ENCODE peak calls at places on chromosomes 1 and 21, in seven cellular contexts. One of them, this sample, is unnamed.

GRCh38 chr21:34807146-34807880 is 138.5 kb downstream of the CLIC6 start:
- DNase-seq in CD8-positive, alpha-beta T cell: peak
- DNase-seq in suprapubic skin: peak
- DNase-seq in esophagus muscularis mucosa: no peak
- DNase-seq in AG10803: peak
- DNase-seq in HCT116: no peak
- DNase-seq in MM.1S: no peak
- DNase-seq in this sample: peak

GRCh38 chr1:215040190-215040589 is 42.3 kb upstream of the KCNK2 start:
- DNase-seq in CD8-positive, alpha-beta T cell: no peak
- DNase-seq in suprapubic skin: no peak
- DNase-seq in esophagus muscularis mucosa: no peak
- DNase-seq in AG10803: no peak
- DNase-seq in HCT116: no peak
- DNase-seq in MM.1S: no peak
- DNase-seq in this sample: no peak

GRCh38 chr1:238681021-238681420 is 705.3 kb upstream of the CHRM3 start:
- DNase-seq in CD8-positive, alpha-beta T cell: no peak
- DNase-seq in suprapubic skin: no peak
- DNase-seq in esophagus muscularis mucosa: no peak
- DNase-seq in AG10803: peak
- DNase-seq in HCT116: no peak
- DNase-seq in MM.1S: no peak
- DNase-seq in this sample: no peak

GRCh38 chr1:190578531-190578930 is 100.9 kb upstream of the BRINP3 start:
- DNase-seq in CD8-positive, alpha-beta T cell: no peak
- DNase-seq in suprapubic skin: no peak
- DNase-seq in esophagus muscularis mucosa: no peak
- DNase-seq in AG10803: no peak
- DNase-seq in HCT116: no peak
- DNase-seq in MM.1S: no peak
- DNase-seq in this sample: no peak

GRCh38 chr1:178645826-178646200 is 79.2 kb upstream of the RALGPS2 start:
- DNase-seq in CD8-positive, alpha-beta T cell: no peak
- DNase-seq in suprapubic skin: no peak
- DNase-seq in esophagus muscularis mucosa: no peak
- DNase-seq in AG10803: peak
- DNase-seq in HCT116: no peak
- DNase-seq in MM.1S: no peak
- DNase-seq in this sample: no peak

GRCh38 chr1:115057661-115058249 is 28.1 kb downstream of the TSHB start:
- DNase-seq in CD8-positive, alpha-beta T cell: no peak
- DNase-seq in suprapubic skin: no peak
- DNase-seq in esophagus muscularis mucosa: no peak
- DNase-seq in AG10803: no peak
- DNase-seq in HCT116: no peak
- DNase-seq in MM.1S: no peak
- DNase-seq in this sample: no peak

GRCh38 chr1:227754958-227755357 is 19.7 kb downstream of the SNAP47 start:
- DNase-seq in CD8-positive, alpha-beta T cell: no peak
- DNase-seq in suprapubic skin: no peak
- DNase-seq in esophagus muscularis mucosa: no peak
- DNase-seq in AG10803: no peak
- DNase-seq in HCT116: no peak
- DNase-seq in MM.1S: no peak
- DNase-seq in this sample: no peak

GRCh38 chr1:55314740-55315139 is 99.6 kb upstream of the USP24 start:
- DNase-seq in CD8-positive, alpha-beta T cell: no peak
- DNase-seq in suprapubic skin: no peak
- DNase-seq in esophagus muscularis mucosa: no peak
- DNase-seq in AG10803: no peak
- DNase-seq in HCT116: no peak
- DNase-seq in MM.1S: no peak
- DNase-seq in this sample: no peak

GRCh38 chr1:168225476-168226190 is at the start of gene SFT2D2:
- DNase-seq in CD8-positive, alpha-beta T cell: peak
- DNase-seq in suprapubic skin: peak
- DNase-seq in esophagus muscularis mucosa: peak
- DNase-seq in AG10803: peak
- DNase-seq in HCT116: peak
- DNase-seq in MM.1S: peak
- DNase-seq in this sample: no peak

GRCh38 chr1:82445827-82446226 is 645.1 kb downstream of the ADGRL2 start:
- DNase-seq in CD8-positive, alpha-beta T cell: no peak
- DNase-seq in suprapubic skin: no peak
- DNase-seq in esophagus muscularis mucosa: no peak
- DNase-seq in AG10803: no peak
- DNase-seq in HCT116: no peak
- DNase-seq in MM.1S: no peak
- DNase-seq in this sample: no peak

GRCh38 chr1:172638885-172639831 is 19.7 kb upstream of the FASLG start:
- DNase-seq in CD8-positive, alpha-beta T cell: peak
- DNase-seq in suprapubic skin: no peak
- DNase-seq in esophagus muscularis mucosa: no peak
- DNase-seq in AG10803: peak
- DNase-seq in HCT116: peak
- DNase-seq in MM.1S: no peak
- DNase-seq in this sample: no peak

GRCh38 chr1:145736191-145736590 is 16.9 kb downstream of the CD160 start:
- DNase-seq in CD8-positive, alpha-beta T cell: no peak
- DNase-seq in suprapubic skin: no peak
- DNase-seq in esophagus muscularis mucosa: no peak
- DNase-seq in AG10803: no peak
- DNase-seq in HCT116: no peak
- DNase-seq in MM.1S: no peak
- DNase-seq in this sample: no peak

GRCh38 chr1:1359316-1359667 is 937 bp upstream of the MXRA8 start:
- DNase-seq in CD8-positive, alpha-beta T cell: no peak
- DNase-seq in suprapubic skin: no peak
- DNase-seq in esophagus muscularis mucosa: no peak
- DNase-seq in AG10803: peak
- DNase-seq in HCT116: no peak
- DNase-seq in MM.1S: no peak
- DNase-seq in this sample: no peak

GRCh38 chr1:216310776-216311175 is 112.5 kb downstream of the USH2A start:
- DNase-seq in CD8-positive, alpha-beta T cell: no peak
- DNase-seq in suprapubic skin: no peak
- DNase-seq in esophagus muscularis mucosa: no peak
- DNase-seq in AG10803: peak
- DNase-seq in HCT116: no peak
- DNase-seq in MM.1S: peak
- DNase-seq in this sample: peak

DNA sequence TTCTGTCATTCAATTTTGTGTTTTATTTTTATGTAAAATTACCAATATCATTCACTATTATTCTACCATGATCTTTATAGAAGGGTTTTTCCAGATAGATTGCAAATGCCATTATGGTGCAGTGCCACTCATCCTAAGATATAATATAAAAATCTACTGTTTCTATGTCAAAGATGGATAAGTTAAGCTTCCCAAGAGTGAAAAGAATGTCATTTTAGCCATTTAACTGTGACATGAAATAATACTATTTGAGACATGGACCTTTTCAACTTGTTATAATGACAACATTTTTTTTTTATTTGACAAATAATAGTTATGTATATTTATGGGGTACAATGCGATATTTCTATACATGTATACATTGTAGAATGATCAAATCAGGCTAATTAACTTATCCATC is 224.3 kb downstream of the RPS6KC1 start:
- DNase-seq in CD8-positive, alpha-beta T cell: no peak
- DNase-seq in suprapubic skin: no peak
- DNase-seq in esophagus muscularis mucosa: no peak
- DNase-seq in AG10803: no peak
- DNase-seq in HCT116: no peak
- DNase-seq in MM.1S: no peak
- DNase-seq in this sample: no peak
- H3K4me3 ChIP-seq in CD8-positive, alpha-beta T cell: no peak
- H3K4me3 ChIP-seq in suprapubic skin: no peak
- H3K4me3 ChIP-seq in esophagus muscularis mucosa: no peak
- H3K4me3 ChIP-seq in AG10803: no peak
- H3K4me3 ChIP-seq in HCT116: no peak
- H3K4me3 ChIP-seq in MM.1S: no peak
- H3K4me3 ChIP-seq in this sample: no peak

GRCh38 chr1:33655496-33655895 is 183.1 kb downstream of the ZSCAN20 start:
- DNase-seq in CD8-positive, alpha-beta T cell: no peak
- DNase-seq in suprapubic skin: no peak
- DNase-seq in esophagus muscularis mucosa: no peak
- DNase-seq in AG10803: no peak
- DNase-seq in HCT116: no peak
- DNase-seq in MM.1S: no peak
- DNase-seq in this sample: no peak

GRCh38 chr1:33656467-33656866 is 184.0 kb downstream of the ZSCAN20 start:
- DNase-seq in CD8-positive, alpha-beta T cell: no peak
- DNase-seq in suprapubic skin: no peak
- DNase-seq in esophagus muscularis mucosa: no peak
- DNase-seq in AG10803: no peak
- DNase-seq in HCT116: no peak
- DNase-seq in MM.1S: no peak
- DNase-seq in this sample: no peak

GRCh38 chr1:33657833-33658232 is 185.4 kb downstream of the ZSCAN20 start:
- DNase-seq in CD8-positive, alpha-beta T cell: no peak
- DNase-seq in suprapubic skin: no peak
- DNase-seq in esophagus muscularis mucosa: no peak
- DNase-seq in AG10803: no peak
- DNase-seq in HCT116: no peak
- DNase-seq in MM.1S: no peak
- DNase-seq in this sample: no peak

GRCh38 chr1:33653226-33653625 is 180.8 kb downstream of the ZSCAN20 start:
- DNase-seq in CD8-positive, alpha-beta T cell: no peak
- DNase-seq in suprapubic skin: no peak
- DNase-seq in esophagus muscularis mucosa: no peak
- DNase-seq in AG10803: no peak
- DNase-seq in HCT116: no peak
- DNase-seq in MM.1S: no peak
- DNase-seq in this sample: no peak

DNA sequence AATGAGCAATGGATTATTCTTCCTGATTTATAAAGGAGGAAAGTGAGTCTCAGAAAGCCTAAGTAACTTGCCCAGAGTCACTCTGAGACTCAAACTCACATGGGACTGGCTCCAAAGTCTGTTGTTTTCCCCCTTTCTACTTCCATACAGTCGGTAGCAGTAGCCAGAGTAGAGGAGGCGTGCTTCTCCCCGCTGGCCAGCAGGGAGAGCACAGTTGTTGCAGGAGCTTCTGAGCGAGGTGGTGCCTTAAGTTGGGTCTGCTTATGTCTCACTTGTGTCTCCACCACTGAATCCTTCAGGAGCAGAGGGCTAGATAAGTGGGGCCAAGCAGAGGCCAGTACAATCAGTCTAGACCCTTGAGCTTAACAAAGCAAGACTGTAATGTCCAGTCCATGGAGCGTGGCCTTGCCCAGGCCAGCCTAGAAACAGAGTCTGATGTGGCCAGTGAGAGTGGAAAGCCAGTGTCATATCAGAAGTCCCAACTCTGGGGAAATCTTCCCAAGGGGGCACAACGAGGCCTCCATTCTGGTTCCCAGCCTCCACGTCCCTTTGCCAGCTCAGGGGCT is 181.9 kb downstream of the ZSCAN20 start:
- DNase-seq in CD8-positive, alpha-beta T cell: no peak
- DNase-seq in suprapubic skin: no peak
- DNase-seq in esophagus muscularis mucosa: no peak
- DNase-seq in AG10803: peak
- DNase-seq in HCT116: peak
- DNase-seq in MM.1S: no peak
- DNase-seq in this sample: no peak
- TF ChIP-seq CTCF in CD8-positive, alpha-beta T cell: no peak
- TF ChIP-seq CTCF in suprapubic skin: no peak
- TF ChIP-seq CTCF in esophagus muscularis mucosa: no peak
- TF ChIP-seq CTCF in AG10803: peak
- TF ChIP-seq CTCF in HCT116: peak
- TF ChIP-seq CTCF in MM.1S: no peak
- TF ChIP-seq CTCF in this sample: peak

DNA sequence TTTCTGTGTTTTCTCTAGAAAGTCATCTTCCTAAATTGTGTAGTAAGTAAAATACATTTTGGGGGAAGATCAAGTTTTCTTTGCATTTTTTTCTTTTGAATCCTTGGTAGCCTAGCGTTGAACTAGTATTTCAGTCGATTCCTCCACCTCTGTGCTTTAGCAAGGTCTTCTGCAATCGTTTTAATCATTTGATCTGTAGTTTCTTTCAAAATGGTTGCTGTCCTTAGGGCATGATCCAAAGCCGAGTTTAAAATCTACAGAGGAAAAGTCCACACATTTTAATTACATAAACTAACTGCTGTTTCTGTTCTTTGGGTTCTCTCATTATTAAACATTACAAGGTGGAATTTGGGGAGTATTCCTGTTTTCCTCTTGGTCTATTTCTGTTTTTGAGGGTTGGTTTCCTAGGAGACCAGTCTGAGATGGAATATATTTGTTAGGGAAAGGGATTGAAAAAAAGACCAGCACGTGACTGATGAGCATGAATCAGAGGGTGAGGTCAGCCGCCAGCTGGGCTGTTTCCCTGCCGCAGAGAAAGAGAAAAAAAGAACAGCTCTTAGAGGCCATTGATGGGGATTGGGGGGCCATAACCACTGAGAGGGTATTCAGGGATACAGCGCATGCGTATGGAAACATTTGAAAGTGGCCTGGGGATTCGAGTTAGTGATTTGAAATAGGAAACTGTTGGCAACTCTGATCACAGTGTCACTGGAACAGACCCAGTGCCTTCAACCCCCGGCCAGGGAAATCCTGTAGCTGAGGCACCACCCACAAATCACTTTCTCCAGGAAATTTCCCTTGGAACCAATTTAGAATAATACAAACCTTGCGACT is 40.6 kb downstream of the AKNAD1 start:
- DNase-seq in CD8-positive, alpha-beta T cell: no peak
- DNase-seq in suprapubic skin: peak
- DNase-seq in esophagus muscularis mucosa: no peak
- DNase-seq in AG10803: peak
- DNase-seq in HCT116: no peak
- DNase-seq in MM.1S: no peak
- DNase-seq in this sample: peak
- H3K4me3 ChIP-seq in CD8-positive, alpha-beta T cell: no peak
- H3K4me3 ChIP-seq in suprapubic skin: peak
- H3K4me3 ChIP-seq in esophagus muscularis mucosa: peak
- H3K4me3 ChIP-seq in AG10803: peak
- H3K4me3 ChIP-seq in HCT116: no peak
- H3K4me3 ChIP-seq in MM.1S: no peak
- H3K4me3 ChIP-seq in this sample: peak

GRCh38 chr1:9449106-9449627 is 90.1 kb upstream of the SLC25A33 start:
- DNase-seq in CD8-positive, alpha-beta T cell: no peak
- DNase-seq in suprapubic skin: no peak
- DNase-seq in esophagus muscularis mucosa: no peak
- DNase-seq in AG10803: peak
- DNase-seq in HCT116: no peak
- DNase-seq in MM.1S: no peak
- DNase-seq in this sample: no peak

GRCh38 chr1:9451086-9451485 is 88.2 kb upstream of the SLC25A33 start:
- DNase-seq in CD8-positive, alpha-beta T cell: no peak
- DNase-seq in suprapubic skin: no peak
- DNase-seq in esophagus muscularis mucosa: no peak
- DNase-seq in AG10803: no peak
- DNase-seq in HCT116: no peak
- DNase-seq in MM.1S: no peak
- DNase-seq in this sample: no peak

GRCh38 chr1:9447215-9447960 is 91.9 kb upstream of the SLC25A33 start:
- DNase-seq in CD8-positive, alpha-beta T cell: no peak
- DNase-seq in suprapubic skin: no peak
- DNase-seq in esophagus muscularis mucosa: no peak
- DNase-seq in AG10803: no peak
- DNase-seq in HCT116: no peak
- DNase-seq in MM.1S: no peak
- DNase-seq in this sample: no peak

GRCh38 chr1:9449976-9450696 is 89.1 kb upstream of the SLC25A33 start:
- DNase-seq in CD8-positive, alpha-beta T cell: no peak
- DNase-seq in suprapubic skin: peak
- DNase-seq in esophagus muscularis mucosa: no peak
- DNase-seq in AG10803: no peak
- DNase-seq in HCT116: no peak
- DNase-seq in MM.1S: no peak
- DNase-seq in this sample: no peak

GRCh38 chr1:9448132-9449105 is 90.8 kb upstream of the SLC25A33 start:
- DNase-seq in CD8-positive, alpha-beta T cell: no peak
- DNase-seq in suprapubic skin: no peak
- DNase-seq in esophagus muscularis mucosa: no peak
- DNase-seq in AG10803: no peak
- DNase-seq in HCT116: no peak
- DNase-seq in MM.1S: no peak
- DNase-seq in this sample: no peak
- TF ChIP-seq CTCF in CD8-positive, alpha-beta T cell: no peak
- TF ChIP-seq CTCF in suprapubic skin: no peak
- TF ChIP-seq CTCF in esophagus muscularis mucosa: no peak
- TF ChIP-seq CTCF in AG10803: peak
- TF ChIP-seq CTCF in HCT116: peak
- TF ChIP-seq CTCF in MM.1S: no peak
- TF ChIP-seq CTCF in this sample: no peak

This sample was measured in HFF-Myc.